ENCODE peak calls at places on chromosomes 7 and 10, in nine cellular contexts. I, A, K, F, X, Z, E, H and Q are unnamed samples.

GRCh38 chr10:71767420-71768035 is 5.8 kb downstream of the VSIR start:
- DNase-seq in I (peak), A (peak), K (no peak), F (no peak), X (peak), Z (no peak), E (no peak), H (no peak), Q (no peak)

GRCh38 chr10:79488870-79489269 is 23.5 kb upstream of the EIF5AL1 start:
- DNase-seq in I (no peak), A (no peak), K (no peak), F (no peak), X (no peak), Z (no peak), E (no peak), H (no peak), Q (no peak)

GRCh38 chr7:107684287-107684686 is 23.7 kb downstream of the SLC26A4 start:
- DNase-seq in I (no peak), A (no peak), K (no peak), F (no peak), X (no peak), Z (no peak), E (no peak), H (no peak), Q (no peak)

GRCh38 chr10:106540606-106541005 is 623.9 kb downstream of the SORCS1 start:
- DNase-seq in I (no peak), A (no peak), K (no peak), F (no peak), X (no peak), Z (no peak), E (no peak), H (no peak), Q (peak)

GRCh38 chr7:153405704-153406485 is 646.3 kb upstream of the DPP6 start:
- DNase-seq in I (no peak), A (no peak), K (no peak), F (no peak), X (no peak), Z (no peak), E (no peak), H (no peak), Q (no peak)

GRCh38 chr10:34811968-34812514 is 3.1 kb downstream of the PARD3 start:
- DNase-seq in I (no peak), A (no peak), K (no peak), F (no peak), X (no peak), Z (no peak), E (no peak), H (no peak), Q (no peak)

GRCh38 chr7:127081539-127081938 is 171.2 kb downstream of the GRM8 start:
- DNase-seq in I (no peak), A (no peak), K (no peak), F (no peak), X (no peak), Z (no peak), E (no peak), H (no peak), Q (no peak)

GRCh38 chr7:65798111-65799075 is 74.5 kb upstream of the VKORC1L1 start:
- DNase-seq in I (no peak), A (peak), K (peak), F (no peak), X (peak), Z (no peak), E (no peak), H (peak), Q (peak)